ENCODE peak calls at places on chromosomes 2 and 18, in nine cellular contexts. R, D, Z, G, F, C, N, H and U are unnamed samples.
A peak's percentile ranks its signal among the peaks of the same experiment; 100 is the strongest.

GRCh38 chr2:168422584-168422983 is 33.5 kb upstream of the CERS6 start:
- DNase-seq in Z (no peak), D (no peak), C (no peak), G (no peak), R (no peak), H (no peak), F (no peak), N (no peak), U (no peak)

GRCh38 chr2:86223682-86224560 is 24.7 kb downstream of the MRPL35 start:
- DNase-seq in G (no peak), C (no peak), Z (no peak), H (no peak), N (peak; percentile 29), D (no peak), F (no peak), R (no peak), U (no peak)

GRCh38 chr2:66252002-66252545 is 182.9 kb upstream of the MEIS1 start:
- DNase-seq in Z (no peak), R (no peak), G (no peak), H (no peak), N (no peak), D (no peak), F (no peak), C (no peak), U (no peak)

GRCh38 chr2:226738821-226739507 is 60.7 kb downstream of the IRS1 start:
- DNase-seq in H (no peak), N (no peak), C (no peak), G (no peak), D (no peak), F (no peak), Z (no peak), R (no peak), U (no peak)

GRCh38 chr2:85852979-85853498 is 35.8 kb downstream of the ST3GAL5 start:
- DNase-seq in Z (peak; percentile 23), R (peak; percentile 75), C (peak; percentile 45), D (no peak), H (no peak), N (no peak), F (no peak), G (peak; percentile 31), U (no peak)

GRCh38 chr2:85132834-85133637 is at the start of gene TCF7L1:
- DNase-seq in C (peak; percentile 55), G (peak; percentile 87), Z (no peak), D (peak; percentile 91), H (no peak), R (peak; percentile 14), F (peak; percentile 85), N (peak; percentile 96), U (peak; percentile 53)

GRCh38 chr2:20637147-20637546 is 13.8 kb downstream of the HS1BP3 start:
- DNase-seq in D (peak; percentile 29), C (peak; percentile 71), H (no peak), Z (no peak), F (no peak), N (no peak), R (no peak), G (peak; percentile 64), U (no peak)

GRCh38 chr18:42155024-42155423 is 200.0 kb downstream of the PIK3C3 start:
- DNase-seq in N (no peak), Z (no peak), D (no peak), F (no peak), G (peak; percentile 32), R (no peak), C (no peak), H (peak; percentile 26), U (no peak)

GRCh38 chr2:10566021-10566420 is 117.9 kb upstream of the ODC1 start:
- DNase-seq in D (no peak), N (no peak), R (no peak), H (no peak), Z (no peak), G (no peak), C (no peak), F (no peak), U (no peak)

GRCh38 chr18:14974576-14974975 is 226.6 kb downstream of the ANKRD30B start:
- DNase-seq in R (no peak), F (peak; percentile 84), H (no peak), D (no peak), Z (no peak), G (no peak), C (no peak), N (no peak), U (no peak)

GRCh38 chr2:73283545-73284295 is 558 bp downstream of the FBXO41 start:
- DNase-seq in F (no peak), D (no peak), R (no peak), C (no peak), H (no peak), Z (no peak), N (peak; percentile 24), G (no peak), U (no peak)

GRCh38 chr18:30004977-30005376 is 1037.6 kb downstream of the DSC3 start:
- DNase-seq in F (no peak), D (no peak), H (no peak), N (no peak), C (no peak), R (no peak), G (no peak), Z (no peak), U (no peak)